ENCODE peak calls at places on chromosomes 6 and 20, in four cellular contexts. One of them, this sample, is unnamed.

GRCh38 chr20:38674178-38675133 is 49.8 kb upstream of the SLC32A1 start:
- DNase-seq in HCT116: no peak
- DNase-seq in GM12878: no peak
- DNase-seq in K562: peak; percentile 99
- DNase-seq in this sample: peak; percentile 91

GRCh38 chr6:33030245-33030644 is 20.9 kb upstream of the HLA-DOA start:
- DNase-seq in HCT116: no peak
- DNase-seq in GM12878: no peak
- DNase-seq in K562: no peak
- DNase-seq in this sample: no peak

GRCh38 chr6:105994522-105995402 is 91.4 kb upstream of the PRDM1 start:
- DNase-seq in HCT116: peak; percentile 31
- DNase-seq in GM12878: no peak
- DNase-seq in K562: no peak
- DNase-seq in this sample: peak; percentile 74

GRCh38 chr6:44464527-44465310 is 77.2 kb downstream of the CDC5L start:
- DNase-seq in HCT116: no peak
- DNase-seq in GM12878: no peak
- DNase-seq in K562: no peak
- DNase-seq in this sample: peak; percentile 33

GRCh38 chr20:37406010-37406998 is 60.4 kb downstream of the SRC start:
- DNase-seq in HCT116: no peak
- DNase-seq in GM12878: no peak
- DNase-seq in K562: peak; percentile 96
- DNase-seq in this sample: no peak

GRCh38 chr6:165662671-165663282 is at the start of gene PDE10A:
- DNase-seq in HCT116: no peak
- DNase-seq in GM12878: no peak
- DNase-seq in K562: no peak
- DNase-seq in this sample: peak; percentile 74

GRCh38 chr20:53510266-53510665 is 83.4 kb downstream of the ZNF217 start:
- DNase-seq in HCT116: no peak
- DNase-seq in GM12878: no peak
- DNase-seq in K562: no peak
- DNase-seq in this sample: no peak

GRCh38 chr20:48635361-48635760 is 192.4 kb downstream of the PREX1 start:
- DNase-seq in HCT116: no peak
- DNase-seq in GM12878: no peak
- DNase-seq in K562: no peak
- DNase-seq in this sample: no peak

GRCh38 chr20:45098096-45098773 is 2.7 kb downstream of the KCNS1 start:
- DNase-seq in HCT116: no peak
- DNase-seq in GM12878: no peak
- DNase-seq in K562: no peak
- DNase-seq in this sample: peak; percentile 87

GRCh38 chr6:144219056-144219685 is 66.0 kb upstream of the UTRN start:
- DNase-seq in HCT116: peak; percentile 40
- DNase-seq in GM12878: peak; percentile 8
- DNase-seq in K562: peak; percentile 20
- DNase-seq in this sample: no peak

GRCh38 chr20:50838322-50838625 is 43.4 kb downstream of the BCAS4 start:
- DNase-seq in HCT116: no peak
- DNase-seq in GM12878: no peak
- DNase-seq in K562: no peak
- DNase-seq in this sample: no peak

GRCh38 chr6:159760602-159761057 is 1.2 kb upstream of the ACAT2 start:
- DNase-seq in HCT116: no peak
- DNase-seq in GM12878: no peak
- DNase-seq in K562: no peak
- DNase-seq in this sample: peak; percentile 63

GRCh38 chr6:88519227-88520019 is 353.3 kb upstream of the CNR1 start:
- DNase-seq in HCT116: no peak
- DNase-seq in GM12878: no peak
- DNase-seq in K562: no peak
- DNase-seq in this sample: no peak

GRCh38 chr6:144289006-144289405 is 3.9 kb downstream of the UTRN start:
- DNase-seq in HCT116: no peak
- DNase-seq in GM12878: no peak
- DNase-seq in K562: no peak
- DNase-seq in this sample: no peak

GRCh38 chr6:4516206-4516605 is 260.0 kb upstream of the CDYL start:
- DNase-seq in HCT116: no peak
- DNase-seq in GM12878: no peak
- DNase-seq in K562: no peak
- DNase-seq in this sample: no peak

GRCh38 chr6:110101885-110102284 is 77.6 kb downstream of the WASF1 start:
- DNase-seq in HCT116: no peak
- DNase-seq in GM12878: no peak
- DNase-seq in K562: peak; percentile 12
- DNase-seq in this sample: no peak

GRCh38 chr6:75183099-75183541 is 22.7 kb downstream of the COL12A1 start:
- DNase-seq in HCT116: no peak
- DNase-seq in GM12878: no peak
- DNase-seq in K562: no peak
- DNase-seq in this sample: no peak

GRCh38 chr6:141906569-141907080 is 226.1 kb upstream of the GJE1 start:
- DNase-seq in HCT116: no peak
- DNase-seq in GM12878: no peak
- DNase-seq in K562: no peak
- DNase-seq in this sample: no peak

GRCh38 chr20:51985013-51985415 is 182.7 kb upstream of the SALL4 start:
- DNase-seq in HCT116: peak; percentile 72
- DNase-seq in GM12878: no peak
- DNase-seq in K562: no peak
- DNase-seq in this sample: no peak

GRCh38 chr6:37171141-37171969 is 1.4 kb downstream of the PIM1 start:
- DNase-seq in HCT116: no peak
- DNase-seq in GM12878: no peak
- DNase-seq in K562: no peak
- DNase-seq in this sample: no peak

GRCh38 chr6:45966340-45966739 is 49.3 kb downstream of the CLIC5 start:
- DNase-seq in HCT116: no peak
- DNase-seq in GM12878: no peak
- DNase-seq in K562: no peak
- DNase-seq in this sample: no peak

GRCh38 chr20:15889073-15889923 is 684.0 kb downstream of the KIF16B start:
- DNase-seq in HCT116: no peak
- DNase-seq in GM12878: no peak
- DNase-seq in K562: no peak
- DNase-seq in this sample: no peak

GRCh38 chr6:120056085-120056484 is 706.5 kb upstream of the MAN1A1 start:
- DNase-seq in HCT116: no peak
- DNase-seq in GM12878: no peak
- DNase-seq in K562: peak; percentile 16
- DNase-seq in this sample: peak; percentile 33

GRCh38 chr20:11907621-11908020 is 10.1 kb upstream of the BTBD3 start:
- DNase-seq in HCT116: no peak
- DNase-seq in GM12878: no peak
- DNase-seq in K562: no peak
- DNase-seq in this sample: no peak

GRCh38 chr6:119308994-119309657 is 40.4 kb downstream of the MAN1A1 start:
- DNase-seq in HCT116: no peak
- DNase-seq in GM12878: no peak
- DNase-seq in K562: no peak
- DNase-seq in this sample: no peak

GRCh38 chr6:5783584-5784089 is 223.1 kb downstream of the NRN1 start:
- DNase-seq in HCT116: no peak
- DNase-seq in GM12878: no peak
- DNase-seq in K562: no peak
- DNase-seq in this sample: no peak

GRCh38 chr6:9225441-9225871 is 790.1 kb upstream of the SLC35B3 start:
- DNase-seq in HCT116: no peak
- DNase-seq in GM12878: no peak
- DNase-seq in K562: no peak
- DNase-seq in this sample: no peak

GRCh38 chr6:116412270-116412669 is 41.5 kb downstream of the DSE start:
- DNase-seq in HCT116: no peak
- DNase-seq in GM12878: no peak
- DNase-seq in K562: no peak
- DNase-seq in this sample: no peak

GRCh38 chr6:118776607-118777549 is 117.1 kb upstream of the ASF1A start:
- DNase-seq in HCT116: peak; percentile 57
- DNase-seq in GM12878: peak; percentile 20
- DNase-seq in K562: peak; percentile 62
- DNase-seq in this sample: no peak

GRCh38 chr6:110613356-110613755 is 136.9 kb upstream of the SLC22A16 start:
- DNase-seq in HCT116: no peak
- DNase-seq in GM12878: no peak
- DNase-seq in K562: no peak
- DNase-seq in this sample: no peak

GRCh38 chr6:116568111-116568510 is 3.2 kb upstream of the RWDD1 start:
- DNase-seq in HCT116: no peak
- DNase-seq in GM12878: no peak
- DNase-seq in K562: no peak
- DNase-seq in this sample: no peak

GRCh38 chr6:2616796-2617195 is 133.9 kb downstream of the MYLK4 start:
- DNase-seq in HCT116: no peak
- DNase-seq in GM12878: no peak
- DNase-seq in K562: no peak
- DNase-seq in this sample: no peak

GRCh38 chr6:109979033-109979921 is 1.2 kb downstream of the GPR6 start:
- DNase-seq in HCT116: no peak
- DNase-seq in GM12878: no peak
- DNase-seq in K562: no peak
- DNase-seq in this sample: no peak

GRCh38 chr20:18057106-18057993 is at the start of gene OVOL2:
- DNase-seq in HCT116: peak; percentile 60
- DNase-seq in GM12878: no peak
- DNase-seq in K562: peak; percentile 18
- DNase-seq in this sample: peak; percentile 90

GRCh38 chr20:22905667-22906066 is 129.4 kb upstream of the SSTR4 start:
- DNase-seq in HCT116: no peak
- DNase-seq in GM12878: no peak
- DNase-seq in K562: no peak
- DNase-seq in this sample: no peak

GRCh38 chr6:136445063-136445462 is 105.2 kb downstream of the MAP7 start:
- DNase-seq in HCT116: no peak
- DNase-seq in GM12878: no peak
- DNase-seq in K562: no peak
- DNase-seq in this sample: no peak
- TF ChIP-seq EGR1 in HCT116: no peak
- TF ChIP-seq EGR1 in GM12878: no peak
- TF ChIP-seq EGR1 in K562: no peak
- TF ChIP-seq EGR1 in this sample: no peak

GRCh38 chr6:14732845-14733757 is 512.8 kb upstream of the JARID2 start:
- DNase-seq in HCT116: peak; percentile 79
- DNase-seq in GM12878: no peak
- DNase-seq in K562: no peak
- DNase-seq in this sample: peak; percentile 59
- TF ChIP-seq EGR1 in HCT116: no peak
- TF ChIP-seq EGR1 in GM12878: no peak
- TF ChIP-seq EGR1 in K562: no peak
- TF ChIP-seq EGR1 in this sample: no peak

GRCh38 chr6:30325873-30326445 is 768 bp upstream of the TRIM39 start:
- DNase-seq in HCT116: peak; percentile 59
- DNase-seq in GM12878: peak; percentile 28
- DNase-seq in K562: peak; percentile 30
- DNase-seq in this sample: peak; percentile 88
- TF ChIP-seq EGR1 in HCT116: no peak
- TF ChIP-seq EGR1 in GM12878: no peak
- TF ChIP-seq EGR1 in K562: no peak
- TF ChIP-seq EGR1 in this sample: no peak

GRCh38 chr6:73349311-73349710 is 4.8 kb downstream of the DPPA5 start:
- DNase-seq in HCT116: no peak
- DNase-seq in GM12878: no peak
- DNase-seq in K562: no peak
- DNase-seq in this sample: no peak
- TF ChIP-seq EGR1 in HCT116: no peak
- TF ChIP-seq EGR1 in GM12878: no peak
- TF ChIP-seq EGR1 in K562: no peak
- TF ChIP-seq EGR1 in this sample: no peak